ENCODE peak calls at places on chromosomes 1 and 21, in ten cellular contexts. K is CD8-positive, alpha-beta memory T cell; I is heart right ventricle; L is A549; F is SJCRH30; M is upper lobe of right lung; J is osteoblast; Z is MM.1S; Q is endothelial cell of umbilical vein; W is H9. Y is an unnamed sample.

GRCh38 chr1:20184481-20184900 is 1.4 kb upstream of the UBXN10 start:
- DNase-seq in K (no peak), I (no peak), L (no peak), F (no peak), M (no peak), J (no peak), Z (no peak), Q (no peak), W (no peak), Y (no peak)

GRCh38 chr1:54815086-54815876 is 14.2 kb upstream of the TTC22 start:
- DNase-seq in K (no peak), I (no peak), L (no peak), F (no peak), M (no peak), J (peak; percentile 66), Z (no peak), Q (no peak), W (no peak), Y (no peak)

GRCh38 chr1:119674835-119675289 is 26.8 kb upstream of the ZNF697 start:
- DNase-seq in K (no peak), I (no peak), L (no peak), F (peak; percentile 37), M (no peak), J (no peak), Z (no peak), Q (peak; percentile 83), W (no peak), Y (no peak)

GRCh38 chr1:119327066-119327435 is 41.5 kb upstream of the HAO2 start:
- DNase-seq in K (no peak), I (no peak), L (no peak), F (no peak), M (no peak), J (no peak), Z (peak; percentile 15), Q (no peak), W (peak; percentile 92), Y (no peak)

GRCh38 chr1:184986250-184986649 is 11.9 kb upstream of the NIBAN1 start:
- DNase-seq in K (no peak), I (no peak), L (no peak), F (peak; percentile 5), M (no peak), J (peak; percentile 60), Z (no peak), Q (peak; percentile 19), W (no peak), Y (no peak)

GRCh38 chr1:19647643-19648042 is 3.5 kb downstream of the NBL1 start:
- DNase-seq in K (no peak), I (peak; percentile 64), L (no peak), F (no peak), M (no peak), J (peak; percentile 85), Z (no peak), Q (no peak), W (no peak), Y (no peak)

GRCh38 chr1:180382326-180383115 is 119.9 kb downstream of the ACBD6 start:
- DNase-seq in K (no peak), I (no peak), L (no peak), F (no peak), M (no peak), J (no peak), Z (no peak), Q (peak; percentile 67), W (no peak), Y (no peak)

GRCh38 chr1:30847358-30847972 is 61.1 kb downstream of the SDC3 start:
- DNase-seq in K (no peak), I (peak; percentile 94), L (no peak), F (peak; percentile 98), M (peak; percentile 84), J (peak; percentile 93), Z (no peak), Q (peak; percentile 81), W (peak; percentile 85), Y (no peak)

DNA sequence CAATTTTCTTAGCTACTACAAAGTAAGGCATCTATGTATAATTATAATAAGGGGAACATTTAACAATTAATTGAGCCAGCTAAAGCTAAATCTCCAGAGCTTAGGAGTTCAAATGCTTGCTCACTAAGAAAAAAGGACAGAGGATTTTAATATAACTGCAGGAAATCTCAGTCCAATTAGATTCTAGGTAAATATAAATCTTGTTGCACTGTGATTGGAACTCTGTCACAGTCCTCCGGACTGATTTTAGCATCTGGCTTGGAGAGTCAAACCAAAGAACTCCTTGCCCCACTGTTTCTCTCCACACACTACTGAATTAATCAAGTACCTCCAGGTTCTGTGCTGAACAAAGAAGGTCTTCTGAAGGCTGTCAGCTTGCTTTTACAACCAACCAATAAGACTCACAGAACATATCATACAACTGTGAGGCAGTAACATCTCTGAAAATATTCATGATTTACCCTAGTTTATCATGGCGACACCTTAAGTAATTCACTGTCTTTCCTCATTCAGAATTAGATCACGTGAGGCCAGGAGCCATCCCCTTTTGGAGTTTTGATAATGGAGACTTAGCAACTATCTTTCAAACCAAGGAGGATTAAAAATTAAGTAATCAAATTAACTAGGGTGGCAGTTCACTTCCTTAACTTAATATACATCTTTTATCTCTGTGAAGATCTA is 176.0 kb downstream of the RERE start:
- DNase-seq in K (no peak), I (no peak), L (no peak), F (no peak), M (no peak), J (no peak), Z (no peak), Q (no peak), W (no peak), Y (no peak)
- H3K4me1 ChIP-seq in K (no peaks in the 10 kb centered on the region), I (peaks cover 47% of the 10 kb centered on the region), L (peaks cover 21% of the 10 kb centered on the region), F (no peaks in the 10 kb centered on the region), M (peaks cover 8% of the 10 kb centered on the region), J (no peaks in the 10 kb centered on the region), Z (peaks cover 27% of the 10 kb centered on the region), Q (no peaks in the 10 kb centered on the region), W (no peaks in the 10 kb centered on the region), Y (peaks cover 25% of the 10 kb centered on the region)

GRCh38 chr1:25805863-25806225 is 5.9 kb downstream of the SELENON start:
- DNase-seq in K (no peak), I (peak; percentile 77), L (no peak), F (no peak), M (no peak), J (peak; percentile 96), Z (no peak), Q (peak; percentile 71), W (no peak), Y (no peak)

GRCh38 chr1:25804244-25804963 is 4.4 kb downstream of the SELENON start:
- DNase-seq in K (no peak), I (no peak), L (no peak), F (no peak), M (no peak), J (peak; percentile 99), Z (no peak), Q (peak; percentile 34), W (no peak), Y (no peak)

GRCh38 chr1:25804964-25805862 is 5.2 kb downstream of the SELENON start:
- DNase-seq in K (no peak), I (no peak), L (no peak), F (no peak), M (no peak), J (peak; percentile 90), Z (no peak), Q (no peak), W (no peak), Y (no peak)

GRCh38 chr1:25802915-25803314 is 2.9 kb downstream of the SELENON start:
- DNase-seq in K (no peak), I (no peak), L (no peak), F (no peak), M (no peak), J (peak; percentile 78), Z (peak; percentile 66), Q (no peak), W (no peak), Y (no peak)

DNA sequence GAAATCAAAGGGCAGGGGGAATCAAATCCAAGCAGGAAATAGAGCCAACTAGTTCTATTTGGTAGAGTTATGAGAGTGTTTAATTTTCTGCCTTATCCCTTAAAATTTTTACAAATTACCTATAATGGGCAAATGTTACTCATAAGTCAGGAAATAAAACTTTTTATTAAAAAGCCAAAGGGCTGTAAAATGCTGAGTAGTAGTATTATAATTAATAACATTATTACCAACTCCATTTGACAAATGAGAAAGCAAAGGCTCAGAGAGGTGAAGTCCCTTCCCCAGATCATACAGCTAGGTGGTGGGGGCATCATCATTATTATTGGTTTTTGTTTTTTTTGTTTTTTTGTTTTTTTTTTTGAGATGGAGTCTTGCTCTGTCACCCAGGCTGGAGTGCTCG is 3.4 kb downstream of the SELENON start:
- DNase-seq in K (no peak), I (no peak), L (no peak), F (no peak), M (no peak), J (no peak), Z (no peak), Q (no peak), W (no peak), Y (no peak)
- H3K4me1 ChIP-seq in K (peaks cover 40% of the 10 kb centered on the region), I (peaks cover 93% of the 10 kb centered on the region), L (peaks cover 14% of the 10 kb centered on the region), F (peaks cover 4% of the 10 kb centered on the region), M (peaks cover 66% of the 10 kb centered on the region), J (peaks cover 40% of the 10 kb centered on the region), Z (peaks cover 15% of the 10 kb centered on the region), Q (peaks cover 43% of the 10 kb centered on the region), W (no peaks in the 10 kb centered on the region), Y (peaks cover 15% of the 10 kb centered on the region)

GRCh38 chr21:42672699-42673458 is 19.5 kb downstream of the PDE9A start:
- DNase-seq in K (no peak), I (no peak), L (no peak), F (peak; percentile 94), M (no peak), J (peak; percentile 89), Z (no peak), Q (no peak), W (no peak), Y (no peak)
- H3K4me1 ChIP-seq in K (peaks cover 11% of the 10 kb centered on the region), I (peaks cover 46% of the 10 kb centered on the region), L (no peaks in the 10 kb centered on the region), F (peaks cover 57% of the 10 kb centered on the region), M (peaks cover 10% of the 10 kb centered on the region), J (peaks cover 15% of the 10 kb centered on the region), Z (no peaks in the 10 kb centered on the region), Q (peaks cover 3% of the 10 kb centered on the region), W (no peaks in the 10 kb centered on the region), Y (peaks cover 4% of the 10 kb centered on the region)

GRCh38 chr1:154619181-154619948 is 11.4 kb upstream of the ADAR start:
- DNase-seq in K (no peak), I (no peak), L (no peak), F (no peak), M (no peak), J (no peak), Z (no peak), Q (no peak), W (no peak), Y (no peak)

GRCh38 chr1:154623358-154623757 is 15.4 kb upstream of the ADAR start:
- DNase-seq in K (no peak), I (no peak), L (no peak), F (no peak), M (no peak), J (no peak), Z (no peak), Q (no peak), W (no peak), Y (no peak)

GRCh38 chr1:154621875-154622274 is 13.9 kb upstream of the ADAR start:
- DNase-seq in K (no peak), I (no peak), L (no peak), F (peak; percentile 85), M (no peak), J (no peak), Z (no peak), Q (no peak), W (no peak), Y (no peak)

GRCh38 chr1:154624756-154625643 is 17.0 kb upstream of the ADAR start:
- DNase-seq in K (no peak), I (no peak), L (no peak), F (peak; percentile 81), M (no peak), J (peak; percentile 82), Z (no peak), Q (no peak), W (no peak), Y (no peak)

DNA sequence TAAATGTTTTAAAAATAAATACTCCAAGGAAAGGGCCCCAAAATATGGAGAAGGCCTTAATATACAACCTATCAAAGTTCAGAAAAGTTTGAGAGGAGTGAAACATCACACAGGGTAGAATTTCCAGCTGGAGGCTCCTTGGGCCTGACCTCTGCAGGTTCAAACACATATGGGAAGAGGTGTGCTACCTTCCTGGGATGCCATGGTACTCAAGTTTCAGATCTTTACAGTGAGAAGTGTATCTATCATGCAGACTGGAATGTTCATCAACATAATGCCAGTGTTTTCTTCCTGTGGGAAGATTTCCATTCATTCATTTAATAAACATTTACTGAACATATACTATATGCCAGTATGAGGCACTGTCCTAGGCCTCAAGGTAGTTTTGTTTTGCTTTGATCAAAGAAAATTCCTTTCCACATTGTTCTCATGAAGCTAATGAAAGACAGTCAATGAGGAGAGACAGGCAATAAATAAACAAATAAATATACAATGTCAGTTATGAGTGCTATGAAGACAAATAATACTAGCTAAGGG is 14.6 kb upstream of the ADAR start:
- DNase-seq in K (no peak), I (no peak), L (no peak), F (no peak), M (no peak), J (no peak), Z (no peak), Q (no peak), W (no peak), Y (no peak)
- H3K4me1 ChIP-seq in K (peaks cover 23% of the 10 kb centered on the region), I (peaks cover 73% of the 10 kb centered on the region), L (peaks cover 6% of the 10 kb centered on the region), F (peaks cover 47% of the 10 kb centered on the region), M (peaks cover 11% of the 10 kb centered on the region), J (peaks cover 28% of the 10 kb centered on the region), Z (peaks cover 6% of the 10 kb centered on the region), Q (peaks cover 7% of the 10 kb centered on the region), W (no peaks in the 10 kb centered on the region), Y (peaks cover 5% of the 10 kb centered on the region)